ENCODE peak calls at places on chromosomes 4 and X, in six cellular contexts. W is pancreas, V is cardiac muscle cell, O is H7, B is lung, L is ovary. H is an unnamed sample.

GRCh38 chr4:77418333-77418732 is 187.3 kb upstream of the CXCL13 start:
- DNase-seq in B (no peak), O (peak; percentile 37), W (no peak), L (no peak), V (peak; percentile 24), H (no peak)

GRCh38 chr4:148565801-148566200 is 123.6 kb upstream of the NR3C2 start:
- DNase-seq in V (no peak), W (peak; percentile 4), L (no peak), B (no peak), O (no peak), H (no peak)

GRCh38 chr4:30790123-30790522 is 70.0 kb downstream of the PCDH7 start:
- DNase-seq in B (no peak), O (no peak), V (no peak), W (no peak), L (no peak), H (no peak)

GRCh38 chrX:121365572-121366161 is 318.3 kb downstream of the GLUD2 start:
- DNase-seq in O (no peak), L (no peak), B (no peak), W (no peak), V (no peak), H (no peak)

GRCh38 chr4:40317921-40318658 is 17.0 kb upstream of the CHRNA9 start:
- DNase-seq in L (no peak), V (peak; percentile 34), O (no peak), W (no peak), B (no peak), H (no peak)

GRCh38 chrX:132505116-132505515 is 16.3 kb upstream of the MBNL3 start:
- DNase-seq in L (peak; percentile 7), W (peak; percentile 31), V (peak; percentile 64), B (no peak), O (no peak), H (no peak)

GRCh38 chr4:72084587-72085011 is 52.8 kb downstream of the NPFFR2 start:
- DNase-seq in B (no peak), L (no peak), O (no peak), V (no peak), W (no peak), H (no peak)

GRCh38 chr4:152485726-152486276 is 50.1 kb downstream of the FBXW7 start:
- DNase-seq in W (no peak), O (no peak), L (no peak), B (no peak), V (peak; percentile 90), H (peak; percentile 50)

GRCh38 chr4:113131146-113131545 is 81.7 kb downstream of the ANK2 start:
- DNase-seq in O (no peak), B (no peak), V (no peak), W (no peak), L (no peak), H (no peak)

GRCh38 chr4:1221155-1221870 is 27.6 kb downstream of the CTBP1 start:
- DNase-seq in W (no peak), V (no peak), O (peak; percentile 72), L (no peak), B (no peak), H (no peak)

GRCh38 chr4:1222036-1222789 is 26.7 kb downstream of the CTBP1 start:
- DNase-seq in O (peak; percentile 68), V (no peak), W (no peak), B (no peak), L (no peak), H (no peak)

GRCh38 chr4:1219553-1219950 is 29.4 kb downstream of the CTBP1 start:
- DNase-seq in O (no peak), B (no peak), W (no peak), L (no peak), V (peak; percentile 59), H (no peak)

GRCh38 chr4:1218892-1219552 is 29.9 kb downstream of the CTBP1 start:
- DNase-seq in B (no peak), O (no peak), W (no peak), V (no peak), L (no peak), H (no peak)

DNA sequence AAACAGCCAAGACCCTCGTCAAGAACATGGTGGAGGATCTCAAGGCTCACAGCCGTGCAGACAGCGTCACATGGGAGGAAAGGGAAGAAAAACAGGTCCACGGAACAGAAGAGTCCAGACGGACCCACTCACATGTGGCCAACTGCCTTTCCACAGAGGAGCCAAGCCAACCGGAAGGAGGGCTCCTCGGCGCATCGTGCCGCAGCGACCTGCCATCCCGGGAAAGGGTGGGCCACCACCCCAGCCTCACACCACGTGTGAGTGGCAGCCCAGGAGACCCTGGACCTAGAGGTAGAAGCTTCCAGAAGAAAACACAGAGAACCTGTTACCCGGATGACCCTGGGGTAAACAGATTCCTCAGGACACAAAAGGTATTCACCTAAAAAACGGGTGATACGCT is 28.4 kb downstream of the CTBP1 start:
- DNase-seq in V (no peak), O (no peak), B (no peak), W (no peak), L (no peak), H (no peak)
- H3K36me3 ChIP-seq in V (peaks cover 51% of the 10 kb centered on the region), O (peaks cover 16% of the 10 kb centered on the region), B (peaks cover 62% of the 10 kb centered on the region), W (peaks cover 44% of the 10 kb centered on the region), L (no peaks in the 10 kb centered on the region), H (peaks cover 26% of the 10 kb centered on the region)

GRCh38 chr4:107688421-107688820 is 31.6 kb downstream of the PAPSS1 start:
- DNase-seq in V (no peak), B (no peak), W (no peak), O (no peak), L (no peak), H (no peak)
- H3K36me3 ChIP-seq in V (no peaks in the 10 kb centered on the region), B (peaks cover 2% of the 10 kb centered on the region), W (peaks cover 1% of the 10 kb centered on the region), O (no peaks in the 10 kb centered on the region), L (no peaks in the 10 kb centered on the region), H (no peaks in the 10 kb centered on the region)

DNA sequence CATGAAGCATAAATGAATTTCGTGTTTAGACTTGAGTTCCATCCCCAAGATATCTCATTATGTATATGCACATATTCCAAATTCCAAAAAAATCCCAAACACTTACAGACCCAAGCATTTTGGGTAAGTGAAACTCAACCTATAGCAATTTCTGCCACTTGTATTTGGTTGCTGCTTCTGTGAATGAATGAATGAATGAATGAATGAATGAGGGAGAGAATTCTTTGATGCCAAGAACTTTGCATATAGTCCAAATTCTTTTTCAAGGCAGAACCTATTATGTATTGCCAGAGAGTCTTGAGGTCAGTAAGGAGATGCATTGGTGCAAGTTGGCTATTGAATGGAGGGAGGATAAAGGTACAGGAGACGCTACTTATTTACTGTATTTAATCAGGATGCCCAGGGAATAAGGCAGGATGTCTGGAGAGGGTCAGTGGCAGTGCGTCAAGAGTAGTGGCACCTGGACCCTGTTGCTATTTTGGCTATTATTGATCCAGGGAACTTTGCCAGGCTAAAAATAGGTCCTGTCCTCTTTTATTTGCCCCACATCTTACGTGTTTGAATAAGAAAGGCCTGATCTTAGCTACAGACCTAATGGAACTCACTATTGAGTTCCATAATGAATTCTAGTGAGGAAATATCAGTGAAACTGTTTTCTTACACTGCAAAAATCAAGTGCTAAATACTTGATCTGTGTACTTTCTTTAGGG is 33.9 kb downstream of the ANAPC4 start:
- DNase-seq in W (no peak), O (no peak), B (no peak), V (no peak), L (no peak), H (no peak)
- H3K36me3 ChIP-seq in W (peaks cover 57% of the 10 kb centered on the region), O (peaks cover 6% of the 10 kb centered on the region), B (peaks cover 13% of the 10 kb centered on the region), V (peaks cover 19% of the 10 kb centered on the region), L (no peaks in the 10 kb centered on the region), H (peaks cover 63% of the 10 kb centered on the region)

GRCh38 chr4:7026107-7026506 is 17.1 kb upstream of the TADA2B start:
- DNase-seq in O (no peak), V (no peak), L (no peak), B (no peak), W (no peak), H (no peak)
- H3K36me3 ChIP-seq in O (peaks cover 15% of the 10 kb centered on the region), V (peaks cover 16% of the 10 kb centered on the region), L (no peaks in the 10 kb centered on the region), B (peaks cover 49% of the 10 kb centered on the region), W (peaks cover 26% of the 10 kb centered on the region), H (peaks cover 21% of the 10 kb centered on the region)

GRCh38 chr4:172794378-172794777 is 374.2 kb upstream of the GALNT7 start:
- DNase-seq in O (no peak), W (no peak), B (no peak), V (no peak), L (no peak), H (no peak)
- H3K36me3 ChIP-seq in O (no peaks in the 10 kb centered on the region), W (no peaks in the 10 kb centered on the region), B (no peaks in the 10 kb centered on the region), V (no peaks in the 10 kb centered on the region), L (no peaks in the 10 kb centered on the region), H (no peaks in the 10 kb centered on the region)

GRCh38 chrX:40054793-40055192 is 43.0 kb downstream of the BCOR start:
- DNase-seq in B (no peak), O (no peak), V (no peak), L (no peak), W (no peak), H (no peak)

GRCh38 chrX:40047485-40047884 is 50.3 kb downstream of the BCOR start:
- DNase-seq in O (no peak), W (no peak), B (no peak), L (no peak), V (no peak), H (no peak)

GRCh38 chrX:40050532-40050931 is 47.2 kb downstream of the BCOR start:
- DNase-seq in B (no peak), O (no peak), L (no peak), W (no peak), V (no peak), H (no peak)

DNA sequence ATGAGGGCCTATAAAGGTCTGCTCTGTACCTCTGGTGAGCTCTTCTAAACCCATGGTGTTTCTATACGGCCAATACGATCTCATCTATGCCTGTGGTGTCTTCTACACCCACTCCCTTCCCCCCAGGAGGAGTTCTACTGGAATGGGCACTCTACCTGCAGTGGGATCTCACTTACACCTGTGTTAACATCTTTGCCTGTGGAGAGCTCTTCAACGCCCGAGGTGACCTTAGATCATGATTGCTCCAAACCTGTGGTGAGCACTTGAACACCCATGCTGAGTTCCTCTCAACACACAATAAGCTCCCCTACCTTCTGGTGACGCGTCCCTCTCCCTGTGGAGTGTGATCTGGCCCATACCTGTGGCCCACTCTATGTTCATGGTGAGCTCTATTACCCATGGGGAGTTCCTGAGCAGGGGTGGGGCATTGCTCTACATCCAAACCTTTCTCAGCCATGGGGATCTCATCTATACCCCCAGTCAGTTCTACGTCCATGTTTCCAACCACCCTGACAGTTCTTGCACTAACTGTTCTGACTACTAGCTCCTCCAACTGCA is 48.6 kb downstream of the BCOR start:
- DNase-seq in O (no peak), B (no peak), L (no peak), W (no peak), V (no peak), H (no peak)
- H3K36me3 ChIP-seq in O (peaks cover 46% of the 10 kb centered on the region), B (peaks cover 24% of the 10 kb centered on the region), L (no peaks in the 10 kb centered on the region), W (peaks cover 25% of the 10 kb centered on the region), V (peaks cover 48% of the 10 kb centered on the region), H (peaks cover 26% of the 10 kb centered on the region)

GRCh38 chr4:168866635-168867034 is 143.4 kb downstream of the CBR4 start:
- DNase-seq in L (no peak), W (no peak), B (no peak), V (no peak), O (no peak), H (no peak)
- H3K36me3 ChIP-seq in L (no peaks in the 10 kb centered on the region), W (no peaks in the 10 kb centered on the region), B (peaks cover 2% of the 10 kb centered on the region), V (no peaks in the 10 kb centered on the region), O (no peaks in the 10 kb centered on the region), H (no peaks in the 10 kb centered on the region)

DNA sequence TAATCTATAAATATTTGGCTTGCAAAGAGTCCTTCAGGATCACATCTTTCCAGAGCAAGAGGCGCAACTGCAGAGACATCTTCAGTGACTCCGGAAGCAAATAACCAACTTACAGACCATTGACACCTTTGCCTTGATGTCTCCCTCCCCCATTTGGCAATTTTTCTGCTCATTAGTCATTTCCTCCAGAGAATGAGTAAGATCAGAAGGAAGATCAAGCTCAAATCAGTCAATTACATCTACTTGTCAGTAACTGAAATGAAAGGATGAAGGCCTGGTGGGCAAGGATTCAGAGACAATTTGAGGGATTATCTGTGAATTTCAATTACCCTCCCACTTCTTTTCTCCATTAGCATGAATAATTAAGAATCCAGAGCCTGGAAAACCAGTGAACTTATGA is 665.6 kb upstream of the CPEB2 start:
- DNase-seq in O (no peak), V (no peak), W (no peak), B (no peak), L (no peak), H (no peak)
- H3K36me3 ChIP-seq in O (no peaks in the 10 kb centered on the region), V (no peaks in the 10 kb centered on the region), W (no peaks in the 10 kb centered on the region), B (no peaks in the 10 kb centered on the region), L (no peaks in the 10 kb centered on the region), H (no peaks in the 10 kb centered on the region)

H was measured in CD8-positive, alpha-beta memory T cell.